ENCODE peak calls at places on chromosomes 3 and 15, in four cellular contexts. R is B cell, X is progenitor cell of endocrine pancreas, M is colonic mucosa. V is an unnamed sample.

GRCh38 chr3:66037330-66037985 is 1.3 kb downstream of the MAGI1 start:
- DNase-seq in X (peak; percentile 38), R (no peak), M (peak; percentile 60), V (no peak)

GRCh38 chr3:50381315-50381714 is 22.0 kb upstream of the TMEM115 start:
- DNase-seq in X (no peak), R (no peak), M (no peak), V (no peak)

GRCh38 chr15:42749266-42749665 is 12.3 kb upstream of the CDAN1 start:
- DNase-seq in R (no peak), X (no peak), M (no peak), V (no peak)

GRCh38 chr15:89115547-89115946 is 27.3 kb downstream of the ABHD2 start:
- DNase-seq in M (peak; percentile 72), X (peak; percentile 16), R (no peak), V (no peak)

GRCh38 chr3:43695443-43695842 is 4.7 kb downstream of the ABHD5 start:
- DNase-seq in M (no peak), R (no peak), X (no peak), V (no peak)

GRCh38 chr3:25293736-25294135 is 134.3 kb upstream of the RARB start:
- DNase-seq in R (no peak), X (no peak), M (no peak), V (no peak)

GRCh38 chr3:111911446-111911845 is 52.4 kb downstream of the PHLDB2 start:
- DNase-seq in R (no peak), X (no peak), M (no peak), V (no peak)

GRCh38 chr15:44735482-44736260 is 657 bp upstream of the TRIM69 start:
- DNase-seq in R (no peak), M (peak; percentile 27), X (no peak), V (peak; percentile 82)

GRCh38 chr15:55739641-55740040 is 3.3 kb downstream of the PRTG start:
- DNase-seq in X (no peak), R (no peak), M (no peak), V (no peak)

GRCh38 chr3:38556640-38557358 is 60.7 kb downstream of the EXOG start:
- DNase-seq in X (no peak), M (no peak), R (no peak), V (no peak)

GRCh38 chr3:33063651-33064051 is 33.3 kb downstream of the GLB1 start:
- DNase-seq in R (no peak), X (no peak), M (no peak), V (peak; percentile 92)

GRCh38 chr3:179037361-179037760 is 34.2 kb downstream of the ZMAT3 start:
- DNase-seq in R (no peak), X (no peak), M (peak; percentile 22), V (peak; percentile 73)

GRCh38 chr3:33440578-33441321 is 545 bp upstream of the UBP1 start:
- DNase-seq in X (no peak), R (peak; percentile 81), M (peak; percentile 99), V (peak; percentile 99)

GRCh38 chr3:127182446-127182845 is 10.5 kb upstream of the PRR23E start:
- DNase-seq in R (no peak), M (no peak), X (no peak), V (no peak)

GRCh38 chr3:138845771-138846173 is 11.0 kb upstream of the PIK3CB start:
- DNase-seq in X (no peak), R (no peak), M (no peak), V (no peak)

GRCh38 chr15:57541805-57542504 is 49.7 kb upstream of the MYZAP start:
- DNase-seq in R (peak; percentile 30), M (peak; percentile 85), X (peak; percentile 47), V (peak; percentile 54)

GRCh38 chr3:85567074-85567676 is 608.4 kb downstream of the CADM2 start:
- DNase-seq in X (no peak), M (peak; percentile 42), R (no peak), V (peak; percentile 54)

GRCh38 chr3:75001330-75001729 is 386.9 kb upstream of the CNTN3 start:
- DNase-seq in R (no peak), M (no peak), X (no peak), V (no peak)

GRCh38 chr3:102790742-102791141 is 355.9 kb downstream of the ZPLD1 start:
- DNase-seq in X (no peak), R (no peak), M (no peak), V (no peak)

GRCh38 chr15:96416934-96417759 is 86.6 kb downstream of the NR2F2 start:
- DNase-seq in M (no peak), R (no peak), X (no peak), V (no peak)

GRCh38 chr3:193842029-193842782 is 249.2 kb downstream of the OPA1 start:
- DNase-seq in X (no peak), R (peak; percentile 68), M (peak; percentile 56), V (no peak)

GRCh38 chr15:40925863-40926658 is 3.1 kb upstream of the DLL4 start:
- DNase-seq in X (no peak), M (peak; percentile 56), R (peak; percentile 64), V (peak; percentile 29)

GRCh38 chr15:66269326-66270090 is 16.0 kb upstream of the MEGF11 start:
- DNase-seq in X (no peak), R (no peak), M (peak; percentile 76), V (no peak)

GRCh38 chr3:178263236-178263916 is 272.9 kb upstream of the KCNMB2 start:
- DNase-seq in M (no peak), X (no peak), R (no peak), V (no peak)

GRCh38 chr3:183122257-183122932 is 23.1 kb upstream of the MCCC1 start:
- DNase-seq in R (peak; percentile 43), M (no peak), X (no peak), V (no peak)

GRCh38 chr3:56025316-56025715 is 443.0 kb downstream of the ERC2 start:
- DNase-seq in R (no peak), M (no peak), X (no peak), V (no peak)

GRCh38 chr3:150640256-150640655 is 37.1 kb downstream of the SELENOT start:
- DNase-seq in M (no peak), X (no peak), R (no peak), V (no peak)

GRCh38 chr3:171696805-171697204 is 113.5 kb downstream of the PLD1 start:
- DNase-seq in M (no peak), R (no peak), X (no peak), V (no peak)

GRCh38 chr3:187989458-187990153 is 164.4 kb upstream of the LPP start:
- DNase-seq in M (no peak), X (no peak), R (no peak), V (no peak)

GRCh38 chr3:187987162-187987561 is 166.8 kb upstream of the LPP start:
- DNase-seq in M (no peak), R (no peak), X (no peak), V (no peak)

GRCh38 chr3:187986514-187986934 is 167.4 kb upstream of the LPP start:
- DNase-seq in X (no peak), R (no peak), M (no peak), V (peak; percentile 64)

GRCh38 chr3:187985636-187986035 is 168.3 kb upstream of the LPP start:
- DNase-seq in M (no peak), X (no peak), R (no peak), V (no peak)

GRCh38 chr3:187987919-187988318 is 166.0 kb upstream of the LPP start:
- DNase-seq in M (no peak), R (no peak), X (no peak), V (peak; percentile 73)
- TF ChIP-seq CTCF in M (no peak), R (no peak), X (no peak), V (no peak)

DNA sequence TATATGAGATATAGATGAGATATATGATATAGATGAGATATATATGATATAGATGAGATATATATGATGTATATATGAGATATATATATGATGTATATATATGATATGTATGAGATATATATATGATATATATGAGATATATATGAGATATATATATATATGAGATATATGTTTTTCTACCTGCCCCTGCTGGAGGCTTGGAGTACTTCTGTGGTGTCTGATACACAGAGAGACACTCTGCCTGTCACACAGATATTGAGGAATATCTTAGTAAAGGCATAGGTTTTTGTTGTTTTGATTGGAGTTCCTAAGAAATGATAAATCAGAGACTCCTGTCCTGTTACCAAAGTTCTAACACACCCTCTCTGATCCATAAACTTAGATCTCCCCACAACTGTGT is 43.0 kb downstream of the TMEM41A start:
- DNase-seq in M (no peak), X (no peak), R (no peak), V (no peak)
- TF ChIP-seq CTCF in M (no peak), X (no peak), R (no peak), V (no peak)

GRCh38 chr15:70063992-70064379 is 33.7 kb downstream of the TLE3 start:
- DNase-seq in R (no peak), X (no peak), M (no peak), V (no peak)

GRCh38 chr15:70062321-70062956 is 35.3 kb downstream of the TLE3 start:
- DNase-seq in X (no peak), R (no peak), M (peak; percentile 83), V (no peak)

GRCh38 chr15:70061696-70062270 is 35.9 kb downstream of the TLE3 start:
- DNase-seq in M (no peak), X (no peak), R (no peak), V (no peak)

GRCh38 chr15:70064441-70064840 is 33.3 kb downstream of the TLE3 start:
- DNase-seq in M (no peak), R (no peak), X (no peak), V (no peak)

DNA sequence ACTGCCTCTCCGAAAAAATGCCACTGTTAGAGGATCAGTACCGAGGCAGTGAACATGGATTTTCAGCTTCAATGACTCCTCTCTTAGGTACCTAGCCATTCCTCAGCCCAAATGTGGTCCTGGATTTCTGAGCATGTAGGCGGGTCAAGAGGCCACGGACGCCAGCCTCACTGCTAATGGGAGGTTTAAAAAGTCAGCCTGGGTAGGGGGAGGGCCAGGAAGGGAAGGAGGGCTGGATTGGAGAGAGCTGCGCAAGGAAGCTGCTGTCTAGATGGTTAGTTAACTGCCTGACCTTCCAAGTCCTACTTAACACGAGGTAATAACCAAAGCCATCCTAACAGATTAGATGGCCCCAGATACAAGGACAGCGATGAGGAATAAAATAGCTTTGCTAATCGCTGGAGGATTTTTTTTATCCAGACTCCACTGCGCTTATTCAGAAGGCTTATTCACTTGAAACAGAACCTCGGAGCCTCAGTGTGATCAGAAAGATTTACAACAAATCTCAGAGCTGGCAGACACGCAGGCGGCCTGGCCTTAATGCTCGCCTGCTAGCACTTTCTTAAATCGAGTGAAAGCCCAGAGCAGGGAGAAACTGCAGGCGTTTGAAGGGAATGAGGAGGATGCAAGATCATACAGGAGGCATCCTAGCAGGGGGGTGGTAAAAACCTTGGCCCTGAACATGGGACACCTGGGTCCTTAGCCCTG is 34.3 kb downstream of the TLE3 start:
- DNase-seq in R (no peak), X (no peak), M (no peak), V (no peak)
- TF ChIP-seq CTCF in R (no peak), X (no peak), M (no peak), V (no peak)

DNA sequence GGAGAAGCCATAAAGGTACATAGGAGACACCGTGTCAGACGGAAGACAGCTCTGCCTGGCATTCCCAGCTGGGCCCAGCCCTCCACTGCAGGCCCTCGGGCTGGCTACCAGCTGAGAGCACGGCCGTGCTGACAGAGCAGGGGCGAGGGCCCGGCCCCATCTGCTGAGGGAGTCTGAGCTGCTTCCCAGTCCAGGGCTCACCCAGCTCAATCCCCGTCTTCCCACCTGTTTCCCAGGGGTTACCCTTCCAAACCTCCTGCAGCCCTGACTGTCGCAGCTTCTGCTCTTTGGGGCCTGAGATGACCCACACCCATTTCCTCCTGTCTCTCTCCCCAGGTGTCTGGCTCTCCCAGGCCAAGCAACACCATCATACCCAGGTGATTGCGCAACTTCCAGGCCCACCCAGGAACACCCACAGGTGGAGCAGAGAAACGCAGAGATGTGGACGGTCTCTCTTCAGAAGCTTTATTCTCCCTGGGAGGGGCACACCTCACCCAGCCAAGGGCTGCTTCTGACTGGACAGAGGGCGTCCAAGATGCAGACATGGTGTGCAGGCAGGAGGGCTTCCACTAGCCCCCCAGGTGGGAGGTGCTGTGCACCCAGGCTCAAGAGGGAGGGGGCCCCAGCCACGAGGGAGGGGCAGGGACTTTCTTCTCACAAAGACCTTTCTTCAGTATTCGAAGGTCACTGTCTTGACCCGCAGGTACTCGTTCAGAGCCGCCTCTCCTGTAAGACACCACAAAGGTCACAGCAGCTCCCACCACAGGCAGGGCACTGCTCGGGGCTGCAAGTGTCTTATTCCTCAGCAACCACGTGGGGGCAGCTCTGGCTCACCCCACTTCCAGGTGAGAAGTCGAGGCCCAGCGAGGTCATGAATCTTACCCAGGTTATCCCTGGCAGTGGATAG is 19.4 kb upstream of the SLC41A3 start:
- DNase-seq in X (peak; percentile 8), M (peak; percentile 14), R (no peak), V (no peak)
- TF ChIP-seq CTCF in X (peak; percentile 29), M (no peak), R (no peak), V (no peak)